ENCODE peak calls at places on chromosomes 6 and 20, in four cellular contexts. B is heart right ventricle, D is body of pancreas, I is AG04449. Q is an unnamed sample.

GRCh38 chr20:23368316-23369110 is 6.5 kb downstream of the GZF1 start:
- DNase-seq in B (no peak), D (no peak), I (peak), Q (no peak)

GRCh38 chr20:45339084-45339483 is 9.1 kb downstream of the SDC4 start:
- DNase-seq in D (no peak), B (no peak), I (no peak), Q (no peak)

GRCh38 chr6:8131265-8131897 is 29.0 kb upstream of the EEF1E1 start:
- DNase-seq in I (no peak), D (peak), B (no peak), Q (peak)

GRCh38 chr6:169172435-169172834 is 81.2 kb downstream of the THBS2 start:
- DNase-seq in D (no peak), B (no peak), I (no peak), Q (peak)

GRCh38 chr20:41177636-41178035 is 40.3 kb downstream of the PLCG1 start:
- DNase-seq in B (no peak), D (no peak), I (peak), Q (peak)

GRCh38 chr20:46872315-46873211 is 22.1 kb upstream of the EYA2 start:
- DNase-seq in I (no peak), D (peak), B (no peak), Q (no peak)

GRCh38 chr6:130118236-130118635 is 99.9 kb downstream of the L3MBTL3 start:
- DNase-seq in B (no peak), D (no peak), I (no peak), Q (no peak)

GRCh38 chr20:47181056-47181862 is 175.2 kb downstream of the ZMYND8 start:
- DNase-seq in I (no peak), B (no peak), D (no peak), Q (no peak)

GRCh38 chr6:161066511-161066910 is 74.9 kb downstream of the MAP3K4 start:
- DNase-seq in B (no peak), D (no peak), I (no peak), Q (peak)

GRCh38 chr6:105733556-105734162 is 330.8 kb upstream of the PREP start:
- DNase-seq in B (no peak), I (no peak), D (no peak), Q (no peak)

GRCh38 chr6:41446907-41447545 is 99.2 kb upstream of the FOXP4 start:
- DNase-seq in B (no peak), D (no peak), I (no peak), Q (no peak)

GRCh38 chr6:3664641-3665041 is 86.9 kb downstream of the PXDC1 start:
- DNase-seq in B (no peak), I (no peak), D (no peak), Q (no peak)

GRCh38 chr6:170135041-170135440 is 155.8 kb downstream of the DLL1 start:
- DNase-seq in I (no peak), B (no peak), D (no peak), Q (no peak)

GRCh38 chr6:151551223-151551857 is 57.5 kb downstream of the CCDC170 start:
- DNase-seq in D (no peak), B (no peak), I (no peak), Q (no peak)

GRCh38 chr20:25059487-25059820 is 1.5 kb upstream of the ACSS1 start:
- DNase-seq in I (no peak), D (no peak), B (no peak), Q (no peak)

GRCh38 chr20:9460518-9460917 is 53.9 kb upstream of the LAMP5 start:
- DNase-seq in D (no peak), I (no peak), B (no peak), Q (no peak)

GRCh38 chr6:86203044-86203443 is 560.4 kb upstream of the SYNCRIP start:
- DNase-seq in B (no peak), I (no peak), D (no peak), Q (no peak)

GRCh38 chr6:29653452-29654038 is 3.3 kb upstream of the MOG start:
- DNase-seq in D (peak), I (no peak), B (no peak), Q (peak)

GRCh38 chr6:46113370-46113769 is 16.4 kb upstream of the ENPP4 start:
- DNase-seq in D (no peak), B (no peak), I (no peak), Q (no peak)

GRCh38 chr6:169341706-169342105 is 88.1 kb upstream of the THBS2 start:
- DNase-seq in B (no peak), D (no peak), I (no peak), Q (no peak)

GRCh38 chr6:34836008-34836407 is 44.1 kb downstream of the BLTP3A start:
- DNase-seq in D (no peak), B (no peak), I (no peak), Q (no peak)

GRCh38 chr6:37653933-37654565 is 43.6 kb downstream of the MDGA1 start:
- DNase-seq in D (peak), I (no peak), B (no peak), Q (no peak)

GRCh38 chr6:5246141-5246869 is 14.4 kb downstream of the LYRM4 start:
- DNase-seq in D (no peak), B (no peak), I (no peak), Q (no peak)

GRCh38 chr6:30957716-30958115 is 16.9 kb downstream of the MUCL3 start:
- DNase-seq in B (no peak), I (no peak), D (no peak), Q (no peak)

GRCh38 chr6:51584163-51584562 is 503.2 kb downstream of the PKHD1 start:
- DNase-seq in B (no peak), I (no peak), D (no peak), Q (no peak)

GRCh38 chr20:29419378-29419777 is 1838.1 kb upstream of the DEFB115 start:
- DNase-seq in I (no peak), B (no peak), D (no peak), Q (no peak)

GRCh38 chr20:63106108-63106764 is 99.5 kb upstream of the BHLHE23 start:
- DNase-seq in D (peak), B (peak), I (no peak), Q (no peak)

GRCh38 chr6:55664581-55665223 is 85.7 kb upstream of the HMGCLL1 start:
- DNase-seq in D (no peak), I (no peak), B (no peak), Q (no peak)

GRCh38 chr6:135451617-135452190 is 45.8 kb downstream of the AHI1 start:
- DNase-seq in I (no peak), D (no peak), B (no peak), Q (no peak)

GRCh38 chr6:155400022-155400965 is 55.3 kb downstream of the NOX3 start:
- DNase-seq in D (no peak), B (no peak), I (no peak), Q (no peak)

GRCh38 chr20:21971436-21971835 is 266.0 kb downstream of the PAX1 start:
- DNase-seq in I (no peak), B (no peak), D (no peak), Q (no peak)

GRCh38 chr6:100850174-100850573 is 31.0 kb downstream of the ASCC3 start:
- DNase-seq in D (no peak), I (no peak), B (no peak), Q (no peak)

GRCh38 chr6:150567823-150568383 is 31.8 kb upstream of the PLEKHG1 start:
- DNase-seq in B (peak), D (no peak), I (no peak), Q (no peak)

GRCh38 chr20:57425150-57426013 is 34.2 kb downstream of the RBM38 start:
- DNase-seq in D (no peak), I (no peak), B (no peak), Q (no peak)

GRCh38 chr6:68774843-68775242 is 139.8 kb downstream of the ADGRB3 start:
- DNase-seq in D (no peak), I (no peak), B (no peak), Q (no peak)

GRCh38 chr6:82521369-82521768 is 157.8 kb downstream of the TPBG start:
- DNase-seq in I (no peak), B (no peak), D (no peak), Q (no peak)

DNA sequence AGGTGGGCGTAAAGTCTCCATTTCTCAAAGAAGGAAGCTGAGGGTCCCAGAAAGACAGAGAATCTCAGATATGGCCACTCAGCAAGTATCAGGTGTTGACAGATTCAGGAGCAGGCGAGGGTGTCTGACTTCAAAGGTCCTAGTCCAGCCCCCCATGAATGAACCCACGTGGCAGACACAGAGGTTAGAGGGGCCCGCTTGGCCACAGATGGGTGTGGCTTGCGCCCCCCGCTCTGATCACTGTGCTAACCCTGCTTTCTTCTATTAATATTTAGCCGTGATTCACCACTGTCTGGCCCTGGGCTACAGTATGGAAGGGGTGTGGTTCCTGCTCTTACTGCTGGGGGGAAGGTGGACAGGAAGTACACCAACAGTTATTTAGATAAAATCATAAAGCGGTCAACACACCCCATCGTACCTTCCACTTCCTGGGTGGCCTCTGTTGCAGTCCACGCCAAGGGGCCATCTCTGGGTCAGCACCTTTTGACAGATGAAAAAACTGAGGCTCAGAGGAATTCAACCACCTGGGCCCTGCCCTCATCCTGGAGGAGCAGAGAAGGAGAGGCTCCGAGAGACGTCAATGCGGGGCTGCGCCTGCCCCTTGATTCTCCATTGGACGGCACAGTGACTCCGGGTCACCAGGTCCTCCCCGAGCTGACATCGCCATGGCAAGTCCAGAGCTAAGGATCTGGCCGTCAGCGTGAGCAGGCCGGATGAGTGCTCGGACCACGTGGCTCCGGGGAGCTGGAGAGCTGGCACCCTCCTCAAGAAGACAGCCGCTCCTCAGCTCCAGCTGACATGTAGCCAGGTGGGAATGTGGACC is 206.3 kb downstream of the PREX1 start:
- DNase-seq in B (no peak), I (no peak), D (no peak), Q (no peak)
- TF ChIP-seq CTCF in B (no peak), I (no peak), D (no peak), Q (no peak)

DNA sequence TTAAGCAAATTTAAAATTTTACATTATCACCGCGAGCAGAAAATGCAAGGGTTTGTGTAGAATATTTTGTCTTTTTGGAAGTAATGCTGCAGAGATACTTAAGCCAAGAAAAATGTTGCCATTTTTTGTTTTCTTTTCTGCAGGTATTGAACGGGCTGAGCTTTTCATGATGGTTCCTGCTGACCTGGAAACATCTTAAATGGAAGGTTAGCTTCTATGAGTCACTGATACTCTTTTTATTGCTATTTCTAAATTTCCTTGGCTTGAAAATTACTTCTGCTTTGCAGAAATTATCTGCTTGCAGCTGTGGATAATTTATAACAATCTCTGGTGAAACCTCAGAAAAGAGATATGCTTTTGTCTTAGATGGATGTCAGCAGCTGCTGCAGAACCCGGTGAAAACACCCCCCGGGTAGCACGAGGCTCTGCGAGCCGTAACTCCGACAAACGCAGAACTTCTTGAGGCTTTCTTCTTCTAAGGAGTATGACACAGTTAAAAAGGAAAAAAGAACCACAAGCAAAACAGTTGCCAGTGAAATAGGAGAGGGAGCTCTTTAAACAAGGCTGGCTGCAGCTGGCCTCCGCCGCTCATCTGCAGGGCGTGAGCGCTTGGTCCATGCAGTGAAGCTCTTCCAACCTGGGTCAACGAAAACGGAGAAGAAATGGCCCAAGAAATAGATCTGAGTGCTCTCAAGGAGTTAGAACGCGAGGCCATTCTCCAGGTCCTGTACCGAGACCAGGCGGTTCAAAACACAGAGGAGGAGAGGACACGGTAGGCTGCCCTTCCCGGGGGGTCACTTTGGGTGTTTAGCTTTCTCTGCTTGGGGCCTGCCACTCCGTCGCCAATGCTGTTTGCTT is 13.0 kb downstream of the SYTL3 start:
- DNase-seq in B (no peak), D (no peak), I (no peak), Q (peak)
- H3K4me3 ChIP-seq in B (peak), D (no peak), I (no peak), Q (no peak)

DNA sequence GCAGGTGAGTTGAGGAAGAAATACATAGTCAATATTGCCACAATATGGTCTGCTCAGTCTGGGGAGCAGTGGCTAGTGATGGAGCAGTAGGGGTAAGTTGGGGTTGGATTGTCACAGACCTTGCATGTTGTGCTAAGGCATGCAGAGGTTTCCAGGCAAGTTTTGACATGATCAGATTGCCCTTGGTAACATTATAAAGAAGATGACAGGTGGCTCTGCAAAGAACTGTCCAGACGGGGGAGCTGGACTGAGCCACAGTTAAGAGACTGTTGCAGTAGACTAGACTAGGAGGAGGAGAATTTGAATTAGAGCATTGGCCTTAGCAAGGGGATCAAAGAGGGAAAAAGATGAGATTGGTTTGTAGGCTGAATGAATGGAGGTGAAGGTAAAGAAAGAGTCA is 23.4 kb downstream of the ATRN start:
- DNase-seq in I (no peak), D (no peak), B (no peak), Q (no peak)
- TF ChIP-seq CTCF in I (no peak), D (no peak), B (no peak), Q (no peak)

GRCh38 chr20:58897493-58897892 is 45.0 kb downstream of the GNAS start:
- DNase-seq in D (no peak), I (no peak), B (no peak), Q (no peak)

GRCh38 chr20:58902003-58902402 is 49.5 kb downstream of the GNAS start:
- DNase-seq in B (no peak), D (no peak), I (no peak), Q (no peak)

GRCh38 chr20:58898629-58899028 is 46.1 kb downstream of the GNAS start:
- DNase-seq in B (no peak), I (no peak), D (no peak), Q (no peak)

GRCh38 chr20:58900292-58900931 is 47.9 kb downstream of the GNAS start:
- DNase-seq in I (no peak), D (no peak), B (no peak), Q (no peak)

DNA sequence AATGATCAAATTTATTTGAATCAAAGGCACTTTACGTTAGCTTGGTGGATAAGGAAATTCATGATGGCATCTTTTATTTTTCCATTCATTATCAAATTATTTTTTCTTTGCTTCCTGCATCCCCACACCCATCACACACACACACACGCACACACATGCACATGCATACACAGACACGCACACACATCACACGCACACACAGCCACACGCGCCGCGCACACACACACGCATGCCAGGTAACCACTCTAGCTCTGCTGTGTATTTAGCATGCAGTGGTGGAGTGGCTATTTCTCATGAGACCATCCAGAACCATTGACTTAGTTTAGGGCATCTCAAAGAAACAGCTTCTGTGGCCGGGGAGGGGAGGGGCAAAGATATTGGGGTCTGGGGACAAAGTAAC is 47.0 kb downstream of the GNAS start:
- DNase-seq in D (no peak), B (no peak), I (no peak), Q (no peak)
- H3K4me3 ChIP-seq in D (no peak), B (no peak), I (no peak), Q (no peak)

DNA sequence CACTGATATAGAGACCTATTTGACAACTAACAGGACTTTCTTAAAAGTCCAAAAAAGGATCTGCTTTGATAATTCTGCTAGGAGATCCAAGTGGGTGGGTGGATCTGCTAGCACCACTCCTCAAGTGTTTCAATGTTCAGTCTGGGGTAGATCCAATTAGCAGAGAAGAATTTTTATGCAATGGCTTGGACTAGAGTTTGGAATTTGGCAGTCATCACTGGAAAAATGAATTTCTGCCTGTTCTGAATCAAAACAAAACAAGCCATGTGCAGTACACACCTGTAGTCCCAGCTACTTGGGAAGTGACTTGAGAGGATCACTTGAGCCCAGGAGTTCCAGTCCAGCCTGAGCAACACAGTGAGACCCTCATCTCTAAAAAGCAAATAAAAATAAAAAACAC is 12.6 kb upstream of the GNMT start:
- DNase-seq in B (no peak), I (no peak), D (no peak), Q (no peak)
- TF ChIP-seq CTCF in B (no peak), I (no peak), D (no peak), Q (no peak)

GRCh38 chr6:89818977-89819335 is 638 bp downstream of the MDN1 start:
- DNase-seq in D (peak), I (no peak), B (no peak), Q (no peak)
- H3K4me3 ChIP-seq in D (peak), I (peak), B (peak), Q (peak)

Q was measured in AG09309.